ENCODE peak calls at places on chromosomes 4 and X, in five cellular contexts. G is NCI-H2029, Q is caudate nucleus, Z is GM04503, C is substantia nigra. P is an unnamed sample.

GRCh38 chrX:57367649-57368048 is 81.1 kb downstream of the FAAH2 start:
- DNase-seq in G (peak; percentile 13), Q (peak; percentile 3), Z (no peak), C (peak; percentile 1), P (peak; percentile 1)

GRCh38 chr4:88439161-88439760 is 17.7 kb upstream of the HERC5 start:
- DNase-seq in G (no peak), Q (no peak), Z (no peak), C (no peak), P (no peak)

GRCh38 chrX:101395789-101396188 is 5.0 kb downstream of the RPL36A start:
- DNase-seq in G (no peak), Q (no peak), Z (no peak), C (no peak), P (no peak)

GRCh38 chr4:105503484-105503883 is 29.6 kb upstream of the PPA2 start:
- DNase-seq in G (no peak), Q (no peak), Z (no peak), C (no peak), P (no peak)

GRCh38 chrX:47146936-47147859 is 2.2 kb downstream of the RBM10 start:
- DNase-seq in G (no peak), Q (no peak), Z (no peak), C (no peak), P (no peak)

GRCh38 chr4:151651496-151651895 is 109.3 kb downstream of the GATB start:
- DNase-seq in G (no peak), Q (no peak), Z (no peak), C (no peak), P (no peak)

GRCh38 chr4:147370473-147370872 is 110.4 kb upstream of the EDNRA start:
- DNase-seq in G (no peak), Q (no peak), Z (no peak), C (no peak), P (no peak)

GRCh38 chrX:150018931-150019331 is 80.6 kb upstream of the EOLA2 start:
- DNase-seq in G (no peak), Q (no peak), Z (no peak), C (no peak), P (no peak)

GRCh38 chr4:174669278-174669677 is 147.0 kb upstream of the HPGD start:
- DNase-seq in G (no peak), Q (no peak), Z (peak; percentile 87), C (no peak), P (no peak)

GRCh38 chrX:38205037-38205436 is 15.6 kb downstream of the SRPX start:
- DNase-seq in G (no peak), Q (no peak), Z (no peak), C (no peak), P (no peak)

GRCh38 chrX:23981711-23982110 is 45.3 kb downstream of the KLHL15 start:
- DNase-seq in G (peak; percentile 1), Q (no peak), Z (no peak), C (no peak), P (no peak)

GRCh38 chr4:86845593-86845992 is 3.6 kb downstream of the SLC10A6 start:
- DNase-seq in G (no peak), Q (no peak), Z (no peak), C (no peak), P (no peak)

GRCh38 chrX:115189646-115190635 is 731 bp downstream of the RBMXL3 start:
- DNase-seq in G (no peak), Q (no peak), Z (no peak), C (no peak), P (no peak)

GRCh38 chrX:68983004-68983857 is 154.4 kb downstream of the EFNB1 start:
- DNase-seq in G (no peak), Q (no peak), Z (no peak), C (no peak), P (no peak)

GRCh38 chr4:74181225-74181624 is 23.3 kb downstream of the MTHFD2L start:
- DNase-seq in G (no peak), Q (no peak), Z (peak; percentile 60), C (no peak), P (no peak)

GRCh38 chr4:61200195-61200990 is at the start of gene ADGRL3:
- DNase-seq in G (no peak), Q (peak; percentile 66), Z (no peak), C (peak; percentile 65), P (peak; percentile 20)

P was measured in NCI-H774.